ENCODE peak calls at places on chromosomes 5 and 9, in four cellular contexts. F is ovary, S is choroid plexus epithelial cell, U is stomach. W is an unnamed sample.

GRCh38 chr9:93092171-93092991 is 3.6 kb upstream of the CARD19 start:
- DNase-seq in F (peak; percentile 34), S (no peak), U (no peak), W (peak; percentile 24)

GRCh38 chr9:7033091-7033490 is 275.3 kb downstream of the KDM4C start:
- DNase-seq in F (no peak), S (no peak), U (no peak), W (no peak)

GRCh38 chr9:95736370-95736769 is 139.1 kb upstream of the ERCC6L2 start:
- DNase-seq in F (no peak), S (peak; percentile 36), U (no peak), W (no peak)

GRCh38 chr5:98977723-98978122 is 48.9 kb upstream of the CHD1 start:
- DNase-seq in F (no peak), S (no peak), U (peak; percentile 93), W (no peak)

GRCh38 chr5:62299600-62299999 is 6.4 kb upstream of the KIF2A start:
- DNase-seq in F (no peak), S (no peak), U (no peak), W (no peak)

GRCh38 chr5:51373880-51374523 is 9.2 kb upstream of the ISL1 start:
- DNase-seq in F (no peak), S (no peak), U (no peak), W (no peak)

GRCh38 chr5:113153512-113154097 is 177.0 kb downstream of the DCP2 start:
- DNase-seq in F (no peak), S (peak; percentile 29), U (no peak), W (no peak)

GRCh38 chr9:16344343-16344742 is 526.1 kb downstream of the BNC2 start:
- DNase-seq in F (no peak), S (peak; percentile 89), U (no peak), W (no peak)

GRCh38 chr5:110817437-110817836 is 78.6 kb downstream of the SLC25A46 start:
- DNase-seq in F (no peak), S (peak; percentile 58), U (no peak), W (no peak)

GRCh38 chr5:1214163-1214935 is 10.8 kb upstream of the SLC6A18 start:
- DNase-seq in F (no peak), S (no peak), U (no peak), W (no peak)

GRCh38 chr5:96404191-96404867 is 28.7 kb downstream of the PCSK1 start:
- DNase-seq in F (no peak), S (no peak), U (no peak), W (no peak)

GRCh38 chr5:139848508-139849100 is 53.0 kb downstream of the PSD2 start:
- DNase-seq in F (peak; percentile 70), S (no peak), U (no peak), W (peak; percentile 12)

GRCh38 chr5:89005990-89006389 is 123.0 kb upstream of the MEF2C start:
- DNase-seq in F (no peak), S (no peak), U (no peak), W (no peak)

GRCh38 chr9:109424618-109425017 is 73.5 kb downstream of the PTPN3 start:
- DNase-seq in F (no peak), S (no peak), U (no peak), W (no peak)

GRCh38 chr5:19795218-19795617 is 192.8 kb downstream of the CDH18 start:
- DNase-seq in F (no peak), S (peak; percentile 53), U (no peak), W (no peak)

GRCh38 chr9:126702501-126703329 is 89.0 kb downstream of the LMX1B start:
- DNase-seq in F (peak; percentile 13), S (no peak), U (no peak), W (peak; percentile 36)

GRCh38 chr5:42785756-42786155 is 25.9 kb downstream of the SELENOP start:
- DNase-seq in F (no peak), S (no peak), U (no peak), W (no peak)

GRCh38 chr5:90308787-90309585 is 100.6 kb downstream of the CETN3 start:
- DNase-seq in F (no peak), S (no peak), U (no peak), W (no peak)

GRCh38 chr9:13805566-13805965 is 508.4 kb downstream of the NFIB start:
- DNase-seq in F (no peak), S (peak; percentile 50), U (no peak), W (no peak)

GRCh38 chr9:93149361-93149760 is 15.3 kb upstream of the NINJ1 start:
- DNase-seq in F (no peak), S (no peak), U (no peak), W (no peak)

GRCh38 chr9:37144762-37145161 is 24.4 kb downstream of the ZCCHC7 start:
- DNase-seq in F (no peak), S (peak; percentile 48), U (no peak), W (no peak)

GRCh38 chr9:35533398-35533797 is 43.5 kb downstream of the RUSC2 start:
- DNase-seq in F (no peak), S (no peak), U (no peak), W (no peak)

GRCh38 chr5:91266184-91266705 is 116.9 kb downstream of the ARRDC3 start:
- DNase-seq in F (no peak), S (peak; percentile 72), U (no peak), W (no peak)

GRCh38 chr5:76874088-76874581 is 24.3 kb downstream of the S100Z start:
- DNase-seq in F (no peak), S (no peak), U (no peak), W (no peak)

GRCh38 chr5:139651863-139652787 is 4.0 kb downstream of the CXXC5 start:
- DNase-seq in F (peak; percentile 76), S (peak; percentile 84), U (peak; percentile 86), W (peak; percentile 88)

GRCh38 chr5:122150128-122150685 is 20.9 kb downstream of the ZNF474 start:
- DNase-seq in F (no peak), S (peak; percentile 69), U (no peak), W (no peak)